ENCODE peak calls at places on chromosomes 6 and 20, in five cellular contexts. One of them, this sample, is unnamed.

GRCh38 chr6:96015321-96015790 is 418 bp upstream of the FUT9 start:
- DNase-seq in IMR-90: no peak
- DNase-seq in pancreas: peak; percentile 88
- DNase-seq in stomach: peak; percentile 81
- DNase-seq in fibroblast of lung: peak; percentile 5
- DNase-seq in this sample: no peak

GRCh38 chr6:170597278-170597677 is 12.8 kb upstream of the PDCD2 start:
- DNase-seq in fibroblast of lung: no peak
- DNase-seq in stomach: no peak
- DNase-seq in pancreas: no peak
- DNase-seq in IMR-90: no peak
- DNase-seq in this sample: no peak

GRCh38 chr6:3805448-3806123 is 43.6 kb upstream of the FAM50B start:
- DNase-seq in pancreas: no peak
- DNase-seq in IMR-90: peak; percentile 77
- DNase-seq in fibroblast of lung: no peak
- DNase-seq in stomach: no peak
- DNase-seq in this sample: peak; percentile 85

GRCh38 chr20:44019638-44020335 is 105.1 kb downstream of the TOX2 start:
- DNase-seq in fibroblast of lung: peak; percentile 37
- DNase-seq in pancreas: no peak
- DNase-seq in stomach: no peak
- DNase-seq in IMR-90: peak; percentile 23
- DNase-seq in this sample: peak; percentile 61

GRCh38 chr6:2582268-2582667 is 168.5 kb downstream of the MYLK4 start:
- DNase-seq in fibroblast of lung: no peak
- DNase-seq in IMR-90: no peak
- DNase-seq in stomach: no peak
- DNase-seq in pancreas: no peak
- DNase-seq in this sample: no peak

GRCh38 chr20:45059022-45059728 is 41.8 kb downstream of the KCNS1 start:
- DNase-seq in pancreas: no peak
- DNase-seq in stomach: no peak
- DNase-seq in fibroblast of lung: peak; percentile 65
- DNase-seq in IMR-90: peak; percentile 51
- DNase-seq in this sample: peak; percentile 81

GRCh38 chr6:5290500-5290899 is 29.2 kb downstream of the FARS2 start:
- DNase-seq in pancreas: no peak
- DNase-seq in IMR-90: no peak
- DNase-seq in stomach: no peak
- DNase-seq in fibroblast of lung: no peak
- DNase-seq in this sample: no peak

GRCh38 chr6:79985128-79985527 is 19.3 kb upstream of the TTK start:
- DNase-seq in fibroblast of lung: no peak
- DNase-seq in pancreas: no peak
- DNase-seq in IMR-90: no peak
- DNase-seq in stomach: no peak
- DNase-seq in this sample: no peak

GRCh38 chr6:7958464-7958863 is 47.9 kb upstream of the TXNDC5 start:
- DNase-seq in stomach: no peak
- DNase-seq in IMR-90: no peak
- DNase-seq in pancreas: no peak
- DNase-seq in fibroblast of lung: no peak
- DNase-seq in this sample: no peak

GRCh38 chr20:17498181-17498580 is 33.0 kb downstream of the BFSP1 start:
- DNase-seq in stomach: no peak
- DNase-seq in fibroblast of lung: no peak
- DNase-seq in IMR-90: peak; percentile 45
- DNase-seq in pancreas: no peak
- DNase-seq in this sample: no peak

GRCh38 chr6:106347219-106347618 is 13.3 kb upstream of the CRYBG1 start:
- DNase-seq in IMR-90: no peak
- DNase-seq in fibroblast of lung: no peak
- DNase-seq in stomach: no peak
- DNase-seq in pancreas: no peak
- DNase-seq in this sample: no peak

GRCh38 chr20:20881808-20882207 is 169.4 kb upstream of the RALGAPA2 start:
- DNase-seq in stomach: no peak
- DNase-seq in IMR-90: no peak
- DNase-seq in pancreas: no peak
- DNase-seq in fibroblast of lung: no peak
- DNase-seq in this sample: no peak

GRCh38 chr20:47727909-47728361 is 57.3 kb downstream of the SULF2 start:
- DNase-seq in fibroblast of lung: no peak
- DNase-seq in stomach: no peak
- DNase-seq in IMR-90: no peak
- DNase-seq in pancreas: no peak
- DNase-seq in this sample: no peak

GRCh38 chr6:145836170-145836569 is 21.6 kb upstream of the FBXO30 start:
- DNase-seq in IMR-90: peak; percentile 51
- DNase-seq in stomach: no peak
- DNase-seq in pancreas: no peak
- DNase-seq in fibroblast of lung: peak; percentile 57
- DNase-seq in this sample: peak; percentile 76

GRCh38 chr20:47502271-47502730 is 614 bp downstream of the NCOA3 start:
- DNase-seq in stomach: no peak
- DNase-seq in fibroblast of lung: peak; percentile 11
- DNase-seq in IMR-90: peak; percentile 8
- DNase-seq in pancreas: no peak
- DNase-seq in this sample: peak; percentile 7

GRCh38 chr6:15527838-15528617 is 134.8 kb downstream of the DTNBP1 start:
- DNase-seq in stomach: no peak
- DNase-seq in pancreas: no peak
- DNase-seq in IMR-90: peak; percentile 44
- DNase-seq in fibroblast of lung: peak; percentile 33
- DNase-seq in this sample: peak; percentile 25

GRCh38 chr6:154370545-154370944 is 13.9 kb upstream of the IPCEF1 start:
- DNase-seq in pancreas: no peak
- DNase-seq in stomach: no peak
- DNase-seq in fibroblast of lung: peak; percentile 53
- DNase-seq in IMR-90: peak; percentile 58
- DNase-seq in this sample: peak; percentile 55

GRCh38 chr6:11381801-11382513 is 149.5 kb upstream of the NEDD9 start:
- DNase-seq in IMR-90: no peak
- DNase-seq in pancreas: no peak
- DNase-seq in fibroblast of lung: no peak
- DNase-seq in stomach: peak; percentile 43
- DNase-seq in this sample: no peak

GRCh38 chr20:62349537-62350097 is 17.5 kb downstream of the LAMA5 start:
- DNase-seq in fibroblast of lung: no peak
- DNase-seq in stomach: no peak
- DNase-seq in IMR-90: no peak
- DNase-seq in pancreas: no peak
- DNase-seq in this sample: no peak

GRCh38 chr6:134882426-134883038 is 67.4 kb downstream of the ALDH8A1 start:
- DNase-seq in stomach: peak; percentile 77
- DNase-seq in IMR-90: peak; percentile 79
- DNase-seq in pancreas: peak; percentile 38
- DNase-seq in fibroblast of lung: peak; percentile 61
- DNase-seq in this sample: peak; percentile 81

GRCh38 chr6:46026307-46026706 is 10.6 kb upstream of the CLIC5 start:
- DNase-seq in fibroblast of lung: no peak
- DNase-seq in IMR-90: no peak
- DNase-seq in stomach: no peak
- DNase-seq in pancreas: no peak
- DNase-seq in this sample: no peak

GRCh38 chr6:77341058-77341986 is 122.0 kb downstream of the HTR1B start:
- DNase-seq in pancreas: no peak
- DNase-seq in fibroblast of lung: no peak
- DNase-seq in IMR-90: no peak
- DNase-seq in stomach: peak; percentile 68
- DNase-seq in this sample: peak; percentile 61

GRCh38 chr20:16574656-16575355 is 1.6 kb upstream of the KIF16B start:
- DNase-seq in pancreas: peak; percentile 98
- DNase-seq in stomach: peak; percentile 92
- DNase-seq in IMR-90: peak; percentile 68
- DNase-seq in fibroblast of lung: peak; percentile 64
- DNase-seq in this sample: peak; percentile 77

GRCh38 chr6:153131037-153131981 is at the start of gene RGS17:
- DNase-seq in pancreas: peak; percentile 88
- DNase-seq in IMR-90: peak; percentile 73
- DNase-seq in stomach: peak; percentile 35
- DNase-seq in fibroblast of lung: peak; percentile 74
- DNase-seq in this sample: peak; percentile 86

DNA sequence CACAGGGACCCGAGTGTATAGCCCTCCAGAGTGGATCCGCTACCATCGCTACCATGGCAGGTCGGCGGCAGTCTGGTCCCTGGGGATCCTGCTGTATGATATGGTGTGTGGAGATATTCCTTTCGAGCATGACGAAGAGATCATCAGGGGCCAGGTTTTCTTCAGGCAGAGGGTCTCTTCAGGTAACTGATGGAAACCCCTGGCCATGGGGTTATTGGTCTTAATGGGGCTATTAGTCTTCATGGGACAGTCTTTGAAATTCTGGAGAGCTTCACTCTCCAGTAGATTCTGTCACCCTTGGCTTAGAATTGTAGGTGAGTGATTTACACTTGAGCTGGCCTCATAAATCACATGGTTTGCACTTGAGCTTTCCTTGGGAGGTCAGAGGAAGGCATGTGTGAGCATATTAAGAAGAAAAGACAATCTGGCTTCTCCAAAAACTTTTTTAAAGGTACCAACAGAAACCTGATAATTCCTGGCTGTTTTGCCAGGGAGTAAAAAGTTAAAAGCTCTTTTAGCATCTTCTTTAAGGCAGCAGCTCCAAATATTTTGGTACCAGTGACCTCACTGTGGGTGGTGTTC is 3.1 kb downstream of the PIM1 start:
- DNase-seq in pancreas: no peak
- DNase-seq in IMR-90: no peak
- DNase-seq in fibroblast of lung: no peak
- DNase-seq in stomach: no peak
- DNase-seq in this sample: no peak
- H3K4me3 ChIP-seq in pancreas: peak overlapping the region; percentile 97
- H3K4me3 ChIP-seq in IMR-90: no peak overlapping the region
- H3K4me3 ChIP-seq in fibroblast of lung: no peak overlapping the region
- H3K4me3 ChIP-seq in stomach: peak overlapping the region; percentile 94
- H3K4me3 ChIP-seq in this sample: peak overlapping the region; percentile 87

GRCh38 chr6:84514089-84514971 is 250.1 kb downstream of the TBX18 start:
- DNase-seq in IMR-90: no peak
- DNase-seq in stomach: no peak
- DNase-seq in fibroblast of lung: no peak
- DNase-seq in pancreas: no peak
- DNase-seq in this sample: no peak
- TF ChIP-seq CTCF in IMR-90: no peak
- TF ChIP-seq CTCF in stomach: no peak
- TF ChIP-seq CTCF in fibroblast of lung: no peak
- TF ChIP-seq CTCF in pancreas: no peak
- TF ChIP-seq CTCF in this sample: no peak

DNA sequence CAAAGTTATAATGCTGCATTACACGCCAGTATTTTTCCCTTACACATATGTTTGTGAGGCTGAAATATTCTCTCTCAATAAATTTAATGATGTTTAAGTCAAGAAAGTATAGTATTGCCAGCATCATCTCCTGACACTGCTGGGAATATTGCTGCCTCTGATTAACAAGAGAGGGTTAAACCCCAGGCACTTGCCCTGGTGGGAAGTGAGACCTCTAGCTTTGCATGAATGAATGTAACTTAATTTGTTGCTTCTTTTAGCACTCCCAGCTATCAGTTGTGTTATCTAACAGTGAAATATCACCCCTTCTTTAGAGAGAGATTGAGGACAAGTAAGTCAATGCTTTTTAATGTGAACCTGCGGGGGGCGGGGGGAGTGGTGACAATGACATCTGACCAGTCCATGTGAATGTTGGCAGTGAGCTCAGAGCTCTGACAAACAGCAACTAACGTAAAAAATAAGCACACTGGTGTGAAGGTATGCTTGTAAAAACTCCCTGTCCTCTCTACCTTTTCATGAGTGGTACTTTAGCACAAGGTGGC is 9.8 kb downstream of the FOXA2 start:
- DNase-seq in stomach: no peak
- DNase-seq in IMR-90: no peak
- DNase-seq in pancreas: no peak
- DNase-seq in fibroblast of lung: no peak
- DNase-seq in this sample: no peak
- H3K4me3 ChIP-seq in stomach: peak overlapping the region; percentile 54
- H3K4me3 ChIP-seq in IMR-90: no peak overlapping the region
- H3K4me3 ChIP-seq in pancreas: no peak overlapping the region
- H3K4me3 ChIP-seq in fibroblast of lung: no peak overlapping the region
- H3K4me3 ChIP-seq in this sample: no peak overlapping the region

DNA sequence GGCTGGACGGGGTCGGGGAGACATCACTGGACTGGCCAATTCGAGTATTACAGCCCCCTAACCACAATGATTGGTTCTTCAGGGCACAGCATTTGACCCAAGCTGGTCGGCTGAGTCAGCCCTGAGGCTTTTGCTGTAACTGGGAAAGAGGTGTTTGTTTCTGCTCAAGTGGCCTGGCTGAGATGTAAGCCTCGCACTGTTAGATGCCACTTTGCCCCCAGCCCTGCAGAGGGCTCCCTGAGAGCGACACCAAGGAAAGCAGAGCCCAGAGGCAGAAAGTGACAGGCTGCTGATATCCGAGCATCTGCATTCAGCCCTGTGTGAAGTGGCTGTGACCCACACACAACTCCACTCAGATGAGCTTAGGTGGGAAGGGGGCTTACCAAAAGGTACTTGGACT is 19.4 kb downstream of the ERGIC3 start:
- DNase-seq in stomach: no peak
- DNase-seq in IMR-90: peak; percentile 59
- DNase-seq in pancreas: no peak
- DNase-seq in fibroblast of lung: peak; percentile 51
- DNase-seq in this sample: peak; percentile 55
- TF ChIP-seq CTCF in stomach: no peak
- TF ChIP-seq CTCF in IMR-90: peak; percentile 40
- TF ChIP-seq CTCF in pancreas: no peak
- TF ChIP-seq CTCF in fibroblast of lung: peak; percentile 39
- TF ChIP-seq CTCF in this sample: peak; percentile 10

DNA sequence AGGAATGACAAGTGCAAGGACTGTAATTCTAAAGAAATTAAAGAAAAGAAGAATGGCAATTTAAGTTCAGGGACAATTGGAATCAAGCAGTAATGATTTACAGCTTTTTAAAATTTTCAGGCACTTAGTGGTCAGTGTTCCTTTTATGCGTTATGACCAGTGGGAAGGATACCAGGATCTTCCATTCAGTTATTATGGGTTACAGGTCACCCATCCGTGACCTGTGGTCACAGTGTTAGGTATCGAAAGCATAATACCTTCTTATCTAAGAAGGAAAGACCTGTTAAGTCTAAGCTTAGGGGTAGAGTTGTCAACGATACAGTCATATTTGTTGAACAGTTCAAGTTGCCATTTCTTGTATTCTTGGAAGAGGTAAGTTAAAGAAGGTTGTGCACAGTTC is 253.8 kb downstream of the LAMA2 start:
- DNase-seq in fibroblast of lung: no peak
- DNase-seq in pancreas: no peak
- DNase-seq in stomach: no peak
- DNase-seq in IMR-90: no peak
- DNase-seq in this sample: no peak
- H3K4me3 ChIP-seq in fibroblast of lung: no peak overlapping the region
- H3K4me3 ChIP-seq in pancreas: no peak overlapping the region
- H3K4me3 ChIP-seq in stomach: no peak overlapping the region
- H3K4me3 ChIP-seq in IMR-90: no peak overlapping the region
- H3K4me3 ChIP-seq in this sample: no peak overlapping the region

GRCh38 chr6:55449219-55449618 is 122.0 kb downstream of the GFRAL start:
- DNase-seq in fibroblast of lung: no peak
- DNase-seq in stomach: no peak
- DNase-seq in pancreas: no peak
- DNase-seq in IMR-90: no peak
- DNase-seq in this sample: no peak
- TF ChIP-seq CTCF in fibroblast of lung: peak; percentile 40
- TF ChIP-seq CTCF in stomach: no peak
- TF ChIP-seq CTCF in pancreas: no peak
- TF ChIP-seq CTCF in IMR-90: no peak
- TF ChIP-seq CTCF in this sample: no peak

GRCh38 chr6:167111597-167111996 is 11.3 kb upstream of the CCR6 start:
- DNase-seq in pancreas: no peak
- DNase-seq in stomach: no peak
- DNase-seq in IMR-90: no peak
- DNase-seq in fibroblast of lung: no peak
- DNase-seq in this sample: no peak
- H3K4me3 ChIP-seq in pancreas: no peak overlapping the region
- H3K4me3 ChIP-seq in stomach: no peak overlapping the region
- H3K4me3 ChIP-seq in IMR-90: no peak overlapping the region
- H3K4me3 ChIP-seq in fibroblast of lung: no peak overlapping the region
- H3K4me3 ChIP-seq in this sample: no peak overlapping the region

This sample was measured in cardiac fibroblast.